ENCODE peak calls at places on chromosomes 1 and 21, in seven cellular contexts. One of them, this sample, is unnamed.

GRCh38 chr1:170929835-170930554 is 5.3 kb upstream of the MROH9 start:
- DNase-seq in fibroblast of lung: peak; percentile 60
- DNase-seq in NCI-H1092 treated with DMSO at 0.1 percent for 48 hours: peak; percentile 56
- DNase-seq in mesendoderm: peak; percentile 76
- DNase-seq in mesothelial cell of epicardium: no peak
- DNase-seq in stimulated activated CD4-positive, alpha-beta T cell treated with anti-CD3 and anti-CD28 coated beads, Interleukin-15, amount 100 ng/mL, for 24 hours: peak; percentile 6
- DNase-seq in kidney tubule cell: peak; percentile 61
- DNase-seq in this sample: no peak

GRCh38 chr1:25347556-25347955 is 9.4 kb downstream of the TMEM50A start:
- DNase-seq in fibroblast of lung: peak; percentile 29
- DNase-seq in NCI-H1092 treated with DMSO at 0.1 percent for 48 hours: no peak
- DNase-seq in mesendoderm: no peak
- DNase-seq in mesothelial cell of epicardium: no peak
- DNase-seq in stimulated activated CD4-positive, alpha-beta T cell treated with anti-CD3 and anti-CD28 coated beads, Interleukin-15, amount 100 ng/mL, for 24 hours: no peak
- DNase-seq in kidney tubule cell: no peak
- DNase-seq in this sample: no peak

GRCh38 chr1:174217787-174218574 is 58.7 kb downstream of the RABGAP1L start:
- DNase-seq in fibroblast of lung: peak; percentile 31
- DNase-seq in NCI-H1092 treated with DMSO at 0.1 percent for 48 hours: peak; percentile 52
- DNase-seq in mesendoderm: peak; percentile 34
- DNase-seq in mesothelial cell of epicardium: no peak
- DNase-seq in stimulated activated CD4-positive, alpha-beta T cell treated with anti-CD3 and anti-CD28 coated beads, Interleukin-15, amount 100 ng/mL, for 24 hours: no peak
- DNase-seq in kidney tubule cell: peak; percentile 38
- DNase-seq in this sample: no peak

GRCh38 chr1:245016700-245017099 is 138.1 kb upstream of the KIF26B start:
- DNase-seq in fibroblast of lung: no peak
- DNase-seq in NCI-H1092 treated with DMSO at 0.1 percent for 48 hours: peak; percentile 85
- DNase-seq in mesendoderm: no peak
- DNase-seq in mesothelial cell of epicardium: no peak
- DNase-seq in stimulated activated CD4-positive, alpha-beta T cell treated with anti-CD3 and anti-CD28 coated beads, Interleukin-15, amount 100 ng/mL, for 24 hours: no peak
- DNase-seq in kidney tubule cell: no peak
- DNase-seq in this sample: peak; percentile 86

GRCh38 chr1:94335950-94336349 is 82.2 kb upstream of the ABCD3 start:
- DNase-seq in fibroblast of lung: peak; percentile 87
- DNase-seq in NCI-H1092 treated with DMSO at 0.1 percent for 48 hours: peak; percentile 81
- DNase-seq in mesendoderm: peak; percentile 93
- DNase-seq in mesothelial cell of epicardium: peak; percentile 65
- DNase-seq in stimulated activated CD4-positive, alpha-beta T cell treated with anti-CD3 and anti-CD28 coated beads, Interleukin-15, amount 100 ng/mL, for 24 hours: peak; percentile 33
- DNase-seq in kidney tubule cell: peak; percentile 93
- DNase-seq in this sample: peak; percentile 9

GRCh38 chr1:14956579-14957195 is 196.9 kb upstream of the TMEM51 start:
- DNase-seq in fibroblast of lung: no peak
- DNase-seq in NCI-H1092 treated with DMSO at 0.1 percent for 48 hours: no peak
- DNase-seq in mesendoderm: no peak
- DNase-seq in mesothelial cell of epicardium: no peak
- DNase-seq in stimulated activated CD4-positive, alpha-beta T cell treated with anti-CD3 and anti-CD28 coated beads, Interleukin-15, amount 100 ng/mL, for 24 hours: no peak
- DNase-seq in kidney tubule cell: no peak
- DNase-seq in this sample: peak; percentile 38

GRCh38 chr1:150696590-150696989 is 364 bp downstream of the GOLPH3L start:
- DNase-seq in fibroblast of lung: no peak
- DNase-seq in NCI-H1092 treated with DMSO at 0.1 percent for 48 hours: no peak
- DNase-seq in mesendoderm: peak; percentile 23
- DNase-seq in mesothelial cell of epicardium: no peak
- DNase-seq in stimulated activated CD4-positive, alpha-beta T cell treated with anti-CD3 and anti-CD28 coated beads, Interleukin-15, amount 100 ng/mL, for 24 hours: no peak
- DNase-seq in kidney tubule cell: peak; percentile 11
- DNase-seq in this sample: no peak

GRCh38 chr1:46445773-46446256 is 43.8 kb upstream of the DMBX1 start:
- DNase-seq in fibroblast of lung: no peak
- DNase-seq in NCI-H1092 treated with DMSO at 0.1 percent for 48 hours: no peak
- DNase-seq in mesendoderm: no peak
- DNase-seq in mesothelial cell of epicardium: no peak
- DNase-seq in stimulated activated CD4-positive, alpha-beta T cell treated with anti-CD3 and anti-CD28 coated beads, Interleukin-15, amount 100 ng/mL, for 24 hours: no peak
- DNase-seq in kidney tubule cell: no peak
- DNase-seq in this sample: no peak

GRCh38 chr1:9108056-9108665 is 20.7 kb downstream of the GPR157 start:
- DNase-seq in fibroblast of lung: no peak
- DNase-seq in NCI-H1092 treated with DMSO at 0.1 percent for 48 hours: no peak
- DNase-seq in mesendoderm: no peak
- DNase-seq in mesothelial cell of epicardium: no peak
- DNase-seq in stimulated activated CD4-positive, alpha-beta T cell treated with anti-CD3 and anti-CD28 coated beads, Interleukin-15, amount 100 ng/mL, for 24 hours: no peak
- DNase-seq in kidney tubule cell: no peak
- DNase-seq in this sample: no peak

GRCh38 chr1:85413169-85413568 is 51.8 kb downstream of the DDAH1 start:
- DNase-seq in fibroblast of lung: no peak
- DNase-seq in NCI-H1092 treated with DMSO at 0.1 percent for 48 hours: no peak
- DNase-seq in mesendoderm: no peak
- DNase-seq in mesothelial cell of epicardium: no peak
- DNase-seq in stimulated activated CD4-positive, alpha-beta T cell treated with anti-CD3 and anti-CD28 coated beads, Interleukin-15, amount 100 ng/mL, for 24 hours: no peak
- DNase-seq in kidney tubule cell: no peak
- DNase-seq in this sample: no peak

GRCh38 chr1:181149326-181150000 is 61.0 kb downstream of the IER5 start:
- DNase-seq in fibroblast of lung: no peak
- DNase-seq in NCI-H1092 treated with DMSO at 0.1 percent for 48 hours: no peak
- DNase-seq in mesendoderm: no peak
- DNase-seq in mesothelial cell of epicardium: no peak
- DNase-seq in stimulated activated CD4-positive, alpha-beta T cell treated with anti-CD3 and anti-CD28 coated beads, Interleukin-15, amount 100 ng/mL, for 24 hours: peak; percentile 74
- DNase-seq in kidney tubule cell: no peak
- DNase-seq in this sample: no peak

GRCh38 chr1:214037468-214037867 is 49.7 kb downstream of the PROX1 start:
- DNase-seq in fibroblast of lung: no peak
- DNase-seq in NCI-H1092 treated with DMSO at 0.1 percent for 48 hours: no peak
- DNase-seq in mesendoderm: no peak
- DNase-seq in mesothelial cell of epicardium: no peak
- DNase-seq in stimulated activated CD4-positive, alpha-beta T cell treated with anti-CD3 and anti-CD28 coated beads, Interleukin-15, amount 100 ng/mL, for 24 hours: no peak
- DNase-seq in kidney tubule cell: no peak
- DNase-seq in this sample: no peak

GRCh38 chr1:58779059-58779754 is 4.6 kb downstream of the JUN start:
- DNase-seq in fibroblast of lung: peak; percentile 52
- DNase-seq in NCI-H1092 treated with DMSO at 0.1 percent for 48 hours: no peak
- DNase-seq in mesendoderm: no peak
- DNase-seq in mesothelial cell of epicardium: no peak
- DNase-seq in stimulated activated CD4-positive, alpha-beta T cell treated with anti-CD3 and anti-CD28 coated beads, Interleukin-15, amount 100 ng/mL, for 24 hours: no peak
- DNase-seq in kidney tubule cell: peak; percentile 55
- DNase-seq in this sample: no peak

GRCh38 chr1:24905979-24906720 is 23.9 kb downstream of the RUNX3 start:
- DNase-seq in fibroblast of lung: no peak
- DNase-seq in NCI-H1092 treated with DMSO at 0.1 percent for 48 hours: no peak
- DNase-seq in mesendoderm: no peak
- DNase-seq in mesothelial cell of epicardium: no peak
- DNase-seq in stimulated activated CD4-positive, alpha-beta T cell treated with anti-CD3 and anti-CD28 coated beads, Interleukin-15, amount 100 ng/mL, for 24 hours: no peak
- DNase-seq in kidney tubule cell: no peak
- DNase-seq in this sample: no peak

GRCh38 chr1:94832446-94832845 is 12.3 kb downstream of the SLC44A3 start:
- DNase-seq in fibroblast of lung: no peak
- DNase-seq in NCI-H1092 treated with DMSO at 0.1 percent for 48 hours: no peak
- DNase-seq in mesendoderm: no peak
- DNase-seq in mesothelial cell of epicardium: no peak
- DNase-seq in stimulated activated CD4-positive, alpha-beta T cell treated with anti-CD3 and anti-CD28 coated beads, Interleukin-15, amount 100 ng/mL, for 24 hours: no peak
- DNase-seq in kidney tubule cell: no peak
- DNase-seq in this sample: no peak

GRCh38 chr1:43256675-43257570 is 12.9 kb upstream of the TMEM125 start:
- DNase-seq in fibroblast of lung: no peak
- DNase-seq in NCI-H1092 treated with DMSO at 0.1 percent for 48 hours: no peak
- DNase-seq in mesendoderm: no peak
- DNase-seq in mesothelial cell of epicardium: no peak
- DNase-seq in stimulated activated CD4-positive, alpha-beta T cell treated with anti-CD3 and anti-CD28 coated beads, Interleukin-15, amount 100 ng/mL, for 24 hours: no peak
- DNase-seq in kidney tubule cell: peak; percentile 30
- DNase-seq in this sample: no peak

GRCh38 chr1:228478912-228479665 is 8.1 kb upstream of the RNF187 start:
- DNase-seq in fibroblast of lung: no peak
- DNase-seq in NCI-H1092 treated with DMSO at 0.1 percent for 48 hours: no peak
- DNase-seq in mesendoderm: peak; percentile 76
- DNase-seq in mesothelial cell of epicardium: no peak
- DNase-seq in stimulated activated CD4-positive, alpha-beta T cell treated with anti-CD3 and anti-CD28 coated beads, Interleukin-15, amount 100 ng/mL, for 24 hours: no peak
- DNase-seq in kidney tubule cell: no peak
- DNase-seq in this sample: no peak

GRCh38 chr1:202791102-202791747 is 17.0 kb downstream of the KDM5B start:
- DNase-seq in fibroblast of lung: no peak
- DNase-seq in NCI-H1092 treated with DMSO at 0.1 percent for 48 hours: no peak
- DNase-seq in mesendoderm: no peak
- DNase-seq in mesothelial cell of epicardium: no peak
- DNase-seq in stimulated activated CD4-positive, alpha-beta T cell treated with anti-CD3 and anti-CD28 coated beads, Interleukin-15, amount 100 ng/mL, for 24 hours: no peak
- DNase-seq in kidney tubule cell: no peak
- DNase-seq in this sample: no peak

GRCh38 chr1:10796029-10796944 is at the start of gene CASZ1:
- DNase-seq in fibroblast of lung: peak; percentile 91
- DNase-seq in NCI-H1092 treated with DMSO at 0.1 percent for 48 hours: peak; percentile 97
- DNase-seq in mesendoderm: peak; percentile 92
- DNase-seq in mesothelial cell of epicardium: peak; percentile 91
- DNase-seq in stimulated activated CD4-positive, alpha-beta T cell treated with anti-CD3 and anti-CD28 coated beads, Interleukin-15, amount 100 ng/mL, for 24 hours: peak; percentile 24
- DNase-seq in kidney tubule cell: peak; percentile 91
- DNase-seq in this sample: peak; percentile 77

GRCh38 chr1:162470216-162470615 is 27.4 kb upstream of the UHMK1 start:
- DNase-seq in fibroblast of lung: no peak
- DNase-seq in NCI-H1092 treated with DMSO at 0.1 percent for 48 hours: no peak
- DNase-seq in mesendoderm: no peak
- DNase-seq in mesothelial cell of epicardium: no peak
- DNase-seq in stimulated activated CD4-positive, alpha-beta T cell treated with anti-CD3 and anti-CD28 coated beads, Interleukin-15, amount 100 ng/mL, for 24 hours: no peak
- DNase-seq in kidney tubule cell: no peak
- DNase-seq in this sample: no peak

GRCh38 chr1:180734366-180734765 is 102.5 kb downstream of the XPR1 start:
- DNase-seq in fibroblast of lung: no peak
- DNase-seq in NCI-H1092 treated with DMSO at 0.1 percent for 48 hours: no peak
- DNase-seq in mesendoderm: peak; percentile 7
- DNase-seq in mesothelial cell of epicardium: no peak
- DNase-seq in stimulated activated CD4-positive, alpha-beta T cell treated with anti-CD3 and anti-CD28 coated beads, Interleukin-15, amount 100 ng/mL, for 24 hours: no peak
- DNase-seq in kidney tubule cell: no peak
- DNase-seq in this sample: no peak

GRCh38 chr1:38256072-38256471 is 209.5 kb upstream of the POU3F1 start:
- DNase-seq in fibroblast of lung: no peak
- DNase-seq in NCI-H1092 treated with DMSO at 0.1 percent for 48 hours: no peak
- DNase-seq in mesendoderm: no peak
- DNase-seq in mesothelial cell of epicardium: no peak
- DNase-seq in stimulated activated CD4-positive, alpha-beta T cell treated with anti-CD3 and anti-CD28 coated beads, Interleukin-15, amount 100 ng/mL, for 24 hours: no peak
- DNase-seq in kidney tubule cell: no peak
- DNase-seq in this sample: no peak

GRCh38 chr1:18526436-18527275 is 45.9 kb downstream of the KLHDC7A start:
- DNase-seq in fibroblast of lung: no peak
- DNase-seq in NCI-H1092 treated with DMSO at 0.1 percent for 48 hours: no peak
- DNase-seq in mesendoderm: no peak
- DNase-seq in mesothelial cell of epicardium: no peak
- DNase-seq in stimulated activated CD4-positive, alpha-beta T cell treated with anti-CD3 and anti-CD28 coated beads, Interleukin-15, amount 100 ng/mL, for 24 hours: no peak
- DNase-seq in kidney tubule cell: no peak
- DNase-seq in this sample: no peak

GRCh38 chr1:30200161-30200560 is 523.2 kb downstream of the MATN1 start:
- DNase-seq in fibroblast of lung: peak; percentile 17
- DNase-seq in NCI-H1092 treated with DMSO at 0.1 percent for 48 hours: no peak
- DNase-seq in mesendoderm: no peak
- DNase-seq in mesothelial cell of epicardium: no peak
- DNase-seq in stimulated activated CD4-positive, alpha-beta T cell treated with anti-CD3 and anti-CD28 coated beads, Interleukin-15, amount 100 ng/mL, for 24 hours: no peak
- DNase-seq in kidney tubule cell: no peak
- DNase-seq in this sample: no peak

GRCh38 chr1:93436496-93436895 is 11.4 kb upstream of the FNBP1L start:
- DNase-seq in fibroblast of lung: no peak
- DNase-seq in NCI-H1092 treated with DMSO at 0.1 percent for 48 hours: no peak
- DNase-seq in mesendoderm: no peak
- DNase-seq in mesothelial cell of epicardium: no peak
- DNase-seq in stimulated activated CD4-positive, alpha-beta T cell treated with anti-CD3 and anti-CD28 coated beads, Interleukin-15, amount 100 ng/mL, for 24 hours: no peak
- DNase-seq in kidney tubule cell: no peak
- DNase-seq in this sample: no peak

GRCh38 chr1:8370046-8370881 is 52.4 kb downstream of the SLC45A1 start:
- DNase-seq in fibroblast of lung: peak; percentile 83
- DNase-seq in NCI-H1092 treated with DMSO at 0.1 percent for 48 hours: peak; percentile 83
- DNase-seq in mesendoderm: no peak
- DNase-seq in mesothelial cell of epicardium: no peak
- DNase-seq in stimulated activated CD4-positive, alpha-beta T cell treated with anti-CD3 and anti-CD28 coated beads, Interleukin-15, amount 100 ng/mL, for 24 hours: no peak
- DNase-seq in kidney tubule cell: peak; percentile 23
- DNase-seq in this sample: no peak

GRCh38 chr21:43287974-43288755 is 119.4 kb downstream of the CRYAA start:
- DNase-seq in fibroblast of lung: no peak
- DNase-seq in NCI-H1092 treated with DMSO at 0.1 percent for 48 hours: no peak
- DNase-seq in mesendoderm: no peak
- DNase-seq in mesothelial cell of epicardium: no peak
- DNase-seq in stimulated activated CD4-positive, alpha-beta T cell treated with anti-CD3 and anti-CD28 coated beads, Interleukin-15, amount 100 ng/mL, for 24 hours: no peak
- DNase-seq in kidney tubule cell: no peak
- DNase-seq in this sample: no peak

GRCh38 chr1:10495942-10496341 is 21.2 kb downstream of the PEX14 start:
- DNase-seq in fibroblast of lung: no peak
- DNase-seq in NCI-H1092 treated with DMSO at 0.1 percent for 48 hours: no peak
- DNase-seq in mesendoderm: no peak
- DNase-seq in mesothelial cell of epicardium: peak; percentile 50
- DNase-seq in stimulated activated CD4-positive, alpha-beta T cell treated with anti-CD3 and anti-CD28 coated beads, Interleukin-15, amount 100 ng/mL, for 24 hours: peak; percentile 26
- DNase-seq in kidney tubule cell: peak; percentile 95
- DNase-seq in this sample: peak; percentile 84

GRCh38 chr1:119688810-119689209 is 22.9 kb upstream of the PHGDH start:
- DNase-seq in fibroblast of lung: no peak
- DNase-seq in NCI-H1092 treated with DMSO at 0.1 percent for 48 hours: no peak
- DNase-seq in mesendoderm: peak; percentile 36
- DNase-seq in mesothelial cell of epicardium: no peak
- DNase-seq in stimulated activated CD4-positive, alpha-beta T cell treated with anti-CD3 and anti-CD28 coated beads, Interleukin-15, amount 100 ng/mL, for 24 hours: no peak
- DNase-seq in kidney tubule cell: no peak
- DNase-seq in this sample: no peak

GRCh38 chr1:9239622-9240401 is 5.2 kb downstream of the H6PD start:
- DNase-seq in fibroblast of lung: peak; percentile 90
- DNase-seq in NCI-H1092 treated with DMSO at 0.1 percent for 48 hours: no peak
- DNase-seq in mesendoderm: no peak
- DNase-seq in mesothelial cell of epicardium: no peak
- DNase-seq in stimulated activated CD4-positive, alpha-beta T cell treated with anti-CD3 and anti-CD28 coated beads, Interleukin-15, amount 100 ng/mL, for 24 hours: peak; percentile 68
- DNase-seq in kidney tubule cell: peak; percentile 67
- DNase-seq in this sample: no peak

GRCh38 chr1:212977781-212978645 is 27.7 kb downstream of the VASH2 start:
- DNase-seq in fibroblast of lung: peak; percentile 66
- DNase-seq in NCI-H1092 treated with DMSO at 0.1 percent for 48 hours: no peak
- DNase-seq in mesendoderm: no peak
- DNase-seq in mesothelial cell of epicardium: no peak
- DNase-seq in stimulated activated CD4-positive, alpha-beta T cell treated with anti-CD3 and anti-CD28 coated beads, Interleukin-15, amount 100 ng/mL, for 24 hours: peak; percentile 22
- DNase-seq in kidney tubule cell: no peak
- DNase-seq in this sample: no peak

GRCh38 chr1:29156543-29157268 is 25.0 kb downstream of the SRSF4 start:
- DNase-seq in fibroblast of lung: peak; percentile 44
- DNase-seq in NCI-H1092 treated with DMSO at 0.1 percent for 48 hours: no peak
- DNase-seq in mesendoderm: peak; percentile 90
- DNase-seq in mesothelial cell of epicardium: peak; percentile 55
- DNase-seq in stimulated activated CD4-positive, alpha-beta T cell treated with anti-CD3 and anti-CD28 coated beads, Interleukin-15, amount 100 ng/mL, for 24 hours: no peak
- DNase-seq in kidney tubule cell: no peak
- DNase-seq in this sample: peak; percentile 88

GRCh38 chr1:2301607-2302291 is 73.6 kb downstream of the SKI start:
- DNase-seq in fibroblast of lung: no peak
- DNase-seq in NCI-H1092 treated with DMSO at 0.1 percent for 48 hours: no peak
- DNase-seq in mesendoderm: no peak
- DNase-seq in mesothelial cell of epicardium: no peak
- DNase-seq in stimulated activated CD4-positive, alpha-beta T cell treated with anti-CD3 and anti-CD28 coated beads, Interleukin-15, amount 100 ng/mL, for 24 hours: no peak
- DNase-seq in kidney tubule cell: no peak
- DNase-seq in this sample: no peak

GRCh38 chr1:14543191-14543849 is 55.2 kb upstream of the KAZN start:
- DNase-seq in fibroblast of lung: peak; percentile 36
- DNase-seq in NCI-H1092 treated with DMSO at 0.1 percent for 48 hours: no peak
- DNase-seq in mesendoderm: no peak
- DNase-seq in mesothelial cell of epicardium: no peak
- DNase-seq in stimulated activated CD4-positive, alpha-beta T cell treated with anti-CD3 and anti-CD28 coated beads, Interleukin-15, amount 100 ng/mL, for 24 hours: no peak
- DNase-seq in kidney tubule cell: peak; percentile 69
- DNase-seq in this sample: no peak

GRCh38 chr1:60541831-60542532 is 468.4 kb upstream of the C1orf87 start:
- DNase-seq in fibroblast of lung: no peak
- DNase-seq in NCI-H1092 treated with DMSO at 0.1 percent for 48 hours: no peak
- DNase-seq in mesendoderm: peak; percentile 20
- DNase-seq in mesothelial cell of epicardium: no peak
- DNase-seq in stimulated activated CD4-positive, alpha-beta T cell treated with anti-CD3 and anti-CD28 coated beads, Interleukin-15, amount 100 ng/mL, for 24 hours: no peak
- DNase-seq in kidney tubule cell: no peak
- DNase-seq in this sample: no peak

GRCh38 chr21:45640888-45641479 is 2.5 kb upstream of the PCBP3 start:
- DNase-seq in fibroblast of lung: peak; percentile 22
- DNase-seq in NCI-H1092 treated with DMSO at 0.1 percent for 48 hours: no peak
- DNase-seq in mesendoderm: peak; percentile 76
- DNase-seq in mesothelial cell of epicardium: no peak
- DNase-seq in stimulated activated CD4-positive, alpha-beta T cell treated with anti-CD3 and anti-CD28 coated beads, Interleukin-15, amount 100 ng/mL, for 24 hours: peak; percentile 39
- DNase-seq in kidney tubule cell: no peak
- DNase-seq in this sample: no peak

GRCh38 chr1:25246600-25247023 is 642 bp downstream of the RSRP1 start:
- DNase-seq in fibroblast of lung: peak; percentile 15
- DNase-seq in NCI-H1092 treated with DMSO at 0.1 percent for 48 hours: no peak
- DNase-seq in mesendoderm: peak; percentile 37
- DNase-seq in mesothelial cell of epicardium: peak; percentile 64
- DNase-seq in stimulated activated CD4-positive, alpha-beta T cell treated with anti-CD3 and anti-CD28 coated beads, Interleukin-15, amount 100 ng/mL, for 24 hours: peak; percentile 53
- DNase-seq in kidney tubule cell: no peak
- DNase-seq in this sample: no peak

GRCh38 chr1:226629210-226629895 is 80.8 kb downstream of the STUM start:
- DNase-seq in fibroblast of lung: no peak
- DNase-seq in NCI-H1092 treated with DMSO at 0.1 percent for 48 hours: no peak
- DNase-seq in mesendoderm: no peak
- DNase-seq in mesothelial cell of epicardium: no peak
- DNase-seq in stimulated activated CD4-positive, alpha-beta T cell treated with anti-CD3 and anti-CD28 coated beads, Interleukin-15, amount 100 ng/mL, for 24 hours: no peak
- DNase-seq in kidney tubule cell: no peak
- DNase-seq in this sample: no peak

This sample was measured in DMS79.